ENCODE peak calls at places on chromosomes 1 and 21, in seven cellular contexts. Y is T-helper 2 cell; U is activated T-helper 9 cell treated with anti-CD3 and anti-CD28 coated beads, Interleukin-2, amount 50 U/mL, for 16 hours; L is NCI-H748 treated with DMSO at 0.1 percent for 48 hours; V is fibroblast of lung; W is heart left ventricle; B is activated gamma-delta T cell treated with Interleukin-2 at 50 U/mL for 16 hours. F is an unnamed sample.

GRCh38 chr1:121516279-121516967 is 331.6 kb downstream of the SRGAP2C start:
- DNase-seq in Y (peak), V (no peak), B (peak), L (no peak), W (peak), U (no peak), F (peak)

GRCh38 chr1:94259635-94260289 is 22.4 kb upstream of the ARHGAP29 start:
- DNase-seq in U (no peak), W (no peak), Y (no peak), V (peak), B (no peak), L (no peak), F (no peak)

GRCh38 chr1:226691257-226691656 is 47.8 kb downstream of the ITPKB start:
- DNase-seq in V (no peak), U (peak), W (no peak), Y (peak), B (peak), L (no peak), F (no peak)

GRCh38 chr1:188027613-188028012 is 1198.9 kb downstream of the PLA2G4A start:
- DNase-seq in B (no peak), V (peak), Y (peak), L (no peak), W (no peak), U (no peak), F (no peak)

GRCh38 chr1:40980453-40981121 is 1.1 kb downstream of the CTPS1 start:
- DNase-seq in U (peak), B (peak), L (peak), V (no peak), W (peak), Y (peak), F (peak)

GRCh38 chr1:64499966-64500365 is 30.0 kb downstream of the CACHD1 start:
- DNase-seq in W (no peak), B (no peak), V (no peak), U (no peak), Y (peak), L (no peak), F (no peak)

GRCh38 chr1:44033756-44034155 is 2.5 kb upstream of the SLC6A9 start:
- DNase-seq in B (no peak), W (no peak), U (no peak), Y (no peak), V (no peak), L (no peak), F (no peak)

GRCh38 chr1:222844108-222844779 is 29.4 kb downstream of the DISP1 start:
- DNase-seq in B (no peak), L (no peak), Y (no peak), W (no peak), U (no peak), V (no peak), F (no peak)

GRCh38 chr1:203525685-203526084 is 31.7 kb downstream of the OPTC start:
- DNase-seq in U (no peak), V (no peak), B (no peak), Y (no peak), L (no peak), W (no peak), F (no peak)

GRCh38 chr21:45281411-45282282 is 6.0 kb downstream of the POFUT2 start:
- DNase-seq in V (no peak), W (no peak), L (no peak), Y (no peak), U (no peak), B (no peak), F (peak)

GRCh38 chr1:111481387-111482221 is 7.8 kb downstream of the C1orf162 start:
- DNase-seq in L (peak), U (peak), B (peak), V (peak), W (peak), Y (peak), F (peak)

GRCh38 chr1:34709547-34709946 is 45.3 kb upstream of the GJB5 start:
- DNase-seq in U (no peak), L (no peak), Y (no peak), V (no peak), W (no peak), B (no peak), F (no peak)

GRCh38 chr1:211643324-211644212 is 31.9 kb downstream of the NEK2 start:
- DNase-seq in V (no peak), W (no peak), U (no peak), B (peak), Y (peak), L (peak), F (peak)

GRCh38 chr1:153343811-153344717 is 4.6 kb downstream of the PGLYRP4 start:
- DNase-seq in W (no peak), B (no peak), U (no peak), L (no peak), Y (peak), V (no peak), F (no peak)

GRCh38 chr1:110135268-110136065 is 14.8 kb upstream of the SLC6A17 start:
- DNase-seq in L (peak), W (no peak), Y (no peak), V (no peak), B (no peak), U (no peak), F (no peak)

GRCh38 chr21:44892536-44893277 is 19.2 kb upstream of the PTTG1IP start:
- DNase-seq in B (peak), L (peak), U (peak), W (peak), Y (peak), V (peak), F (peak)

GRCh38 chr1:1218524-1219200 is 4.7 kb upstream of the TNFRSF4 start:
- DNase-seq in U (no peak), Y (no peak), V (no peak), B (no peak), W (no peak), L (no peak), F (no peak)